ENCODE peak calls at places on chromosomes 13 and 19, in seven cellular contexts. U is nucleus accumbens, L is hypothalamus, F is stromal cell of bone marrow, D is cardiac muscle cell, O is fibroblast of the conjunctiva, S is ELF-1. E is an unnamed sample.

GRCh38 chr19:49338691-49339363 is 3.6 kb downstream of the CD37 start:
- DNase-seq in U (peak; percentile 24), L (no peak), F (no peak), D (peak; percentile 84), O (no peak), S (peak; percentile 95), E (peak; percentile 83)

GRCh38 chr19:597406-598315 is 8.0 kb downstream of the HCN2 start:
- DNase-seq in U (no peak), L (no peak), F (no peak), D (no peak), O (no peak), S (no peak), E (no peak)

GRCh38 chr19:7597689-7598088 is 2.0 kb downstream of the CAMSAP3 start:
- DNase-seq in U (no peak), L (no peak), F (no peak), D (no peak), O (no peak), S (no peak), E (no peak)

GRCh38 chr19:55980415-55980814 is 6.2 kb upstream of the NLRP5 start:
- DNase-seq in U (no peak), L (no peak), F (no peak), D (no peak), O (no peak), S (no peak), E (no peak)

GRCh38 chr13:35548790-35549189 is 72.3 kb upstream of the MAB21L1 start:
- DNase-seq in U (no peak), L (no peak), F (no peak), D (no peak), O (no peak), S (no peak), E (no peak)

GRCh38 chr13:71577127-71577526 is 289.9 kb downstream of the DACH1 start:
- DNase-seq in U (no peak), L (no peak), F (no peak), D (no peak), O (no peak), S (no peak), E (no peak)

GRCh38 chr13:63481334-63481733 is 2065.7 kb upstream of the PCDH20 start:
- DNase-seq in U (no peak), L (no peak), F (peak; percentile 82), D (no peak), O (peak; percentile 72), S (no peak), E (no peak)

GRCh38 chr13:24304620-24305019 is 4.8 kb upstream of the C1QTNF9 start:
- DNase-seq in U (no peak), L (no peak), F (no peak), D (no peak), O (no peak), S (no peak), E (no peak)

GRCh38 chr13:26628706-26629105 is 71.2 kb downstream of the WASF3 start:
- DNase-seq in U (no peak), L (no peak), F (peak; percentile 29), D (peak; percentile 23), O (peak; percentile 23), S (peak; percentile 26), E (no peak)

GRCh38 chr19:40539070-40539469 is 37.6 kb upstream of the SHKBP1 start:
- DNase-seq in U (no peak), L (no peak), F (no peak), D (no peak), O (no peak), S (no peak), E (no peak)

GRCh38 chr13:111227405-111227804 is 93.0 kb upstream of the TEX29 start:
- DNase-seq in U (no peak), L (no peak), F (no peak), D (no peak), O (no peak), S (no peak), E (no peak)

GRCh38 chr13:110575322-110576069 is 14.0 kb upstream of the RAB20 start:
- DNase-seq in U (no peak), L (no peak), F (no peak), D (peak; percentile 11), O (no peak), S (peak; percentile 64), E (no peak)

GRCh38 chr13:43742911-43743310 is 43.9 kb downstream of the ENOX1 start:
- DNase-seq in U (no peak), L (no peak), F (no peak), D (no peak), O (no peak), S (no peak), E (no peak)

GRCh38 chr19:49390978-49391304 is 2.9 kb downstream of the KASH5 start:
- DNase-seq in U (no peak), L (no peak), F (no peak), D (no peak), O (no peak), S (no peak), E (no peak)

GRCh38 chr19:32397736-32398135 is 7.8 kb upstream of the DPY19L3 start:
- DNase-seq in U (no peak), L (no peak), F (peak; percentile 54), D (no peak), O (peak; percentile 62), S (no peak), E (no peak)

GRCh38 chr13:114061746-114062145 is 70.7 kb downstream of the RASA3 start:
- DNase-seq in U (no peak), L (no peak), F (no peak), D (no peak), O (no peak), S (no peak), E (no peak)

GRCh38 chr19:40374084-40374483 is 15.9 kb downstream of the HIPK4 start:
- DNase-seq in U (no peak), L (no peak), F (no peak), D (no peak), O (no peak), S (no peak), E (no peak)

GRCh38 chr19:55175117-55175867 is 4.8 kb downstream of the SYT5 start:
- DNase-seq in U (no peak), L (no peak), F (no peak), D (no peak), O (no peak), S (peak; percentile 47), E (no peak)

GRCh38 chr13:84870190-84870589 is 929.0 kb downstream of the SLITRK6 start:
- DNase-seq in U (no peak), L (no peak), F (no peak), D (no peak), O (no peak), S (peak; percentile 28), E (no peak)

GRCh38 chr13:39461685-39462266 is 141.2 kb downstream of the LHFPL6 start:
- DNase-seq in U (no peak), L (no peak), F (no peak), D (no peak), O (no peak), S (peak; percentile 17), E (no peak)

E was measured in endothelial cell.